ENCODE peak calls at places on chromosomes 16 and 17, in six cellular contexts. One of them, this sample, is unnamed.
A peak's percentile ranks its signal among the peaks of the same experiment; 100 is the strongest.

GRCh38 chr16:31664683-31665482 is 137.2 kb downstream of the AHSP start:
- DNase-seq in PC-9: peak; percentile 45
- DNase-seq in stimulated activated CD8-positive, alpha-beta memory T cell treated with anti-CD3 and anti-CD28 coated beads, Interleukin-4, amount 100 ng/mL, for 1 hour: no peak
- DNase-seq in KBM-7: peak; percentile 0
- DNase-seq in astrocyte of the spinal cord: no peak
- DNase-seq in pancreas: no peak
- DNase-seq in this sample: no peak

GRCh38 chr16:72969812-72970211 is 78.1 kb downstream of the ZFHX3 start:
- DNase-seq in stimulated activated CD8-positive, alpha-beta memory T cell treated with anti-CD3 and anti-CD28 coated beads, Interleukin-4, amount 100 ng/mL, for 1 hour: no peak
- DNase-seq in astrocyte of the spinal cord: no peak
- DNase-seq in pancreas: no peak
- DNase-seq in PC-9: no peak
- DNase-seq in KBM-7: no peak
- DNase-seq in this sample: no peak

GRCh38 chr17:63775420-63775819 is 1.4 kb downstream of the DDX42 start:
- DNase-seq in PC-9: no peak
- DNase-seq in stimulated activated CD8-positive, alpha-beta memory T cell treated with anti-CD3 and anti-CD28 coated beads, Interleukin-4, amount 100 ng/mL, for 1 hour: no peak
- DNase-seq in pancreas: no peak
- DNase-seq in astrocyte of the spinal cord: no peak
- DNase-seq in KBM-7: no peak
- DNase-seq in this sample: no peak

GRCh38 chr16:66308096-66308495 is 58.4 kb upstream of the CDH5 start:
- DNase-seq in astrocyte of the spinal cord: no peak
- DNase-seq in pancreas: no peak
- DNase-seq in stimulated activated CD8-positive, alpha-beta memory T cell treated with anti-CD3 and anti-CD28 coated beads, Interleukin-4, amount 100 ng/mL, for 1 hour: no peak
- DNase-seq in PC-9: no peak
- DNase-seq in KBM-7: no peak
- DNase-seq in this sample: no peak

GRCh38 chr16:49592507-49593422 is 219.2 kb downstream of the C16orf78 start:
- DNase-seq in stimulated activated CD8-positive, alpha-beta memory T cell treated with anti-CD3 and anti-CD28 coated beads, Interleukin-4, amount 100 ng/mL, for 1 hour: no peak
- DNase-seq in pancreas: no peak
- DNase-seq in KBM-7: peak; percentile 75
- DNase-seq in PC-9: no peak
- DNase-seq in astrocyte of the spinal cord: peak; percentile 14
- DNase-seq in this sample: no peak

GRCh38 chr17:3870871-3871306 is 22.0 kb downstream of the CAMKK1 start:
- DNase-seq in stimulated activated CD8-positive, alpha-beta memory T cell treated with anti-CD3 and anti-CD28 coated beads, Interleukin-4, amount 100 ng/mL, for 1 hour: no peak
- DNase-seq in KBM-7: no peak
- DNase-seq in pancreas: no peak
- DNase-seq in astrocyte of the spinal cord: no peak
- DNase-seq in PC-9: no peak
- DNase-seq in this sample: no peak

GRCh38 chr17:73657473-73658116 is 13.3 kb upstream of the SDK2 start:
- DNase-seq in PC-9: no peak
- DNase-seq in astrocyte of the spinal cord: no peak
- DNase-seq in pancreas: peak; percentile 52
- DNase-seq in stimulated activated CD8-positive, alpha-beta memory T cell treated with anti-CD3 and anti-CD28 coated beads, Interleukin-4, amount 100 ng/mL, for 1 hour: no peak
- DNase-seq in KBM-7: peak; percentile 40
- DNase-seq in this sample: no peak

GRCh38 chr16:73058221-73058615 is 10.3 kb upstream of the ZFHX3 start:
- DNase-seq in pancreas: no peak
- DNase-seq in PC-9: no peak
- DNase-seq in KBM-7: peak; percentile 47
- DNase-seq in stimulated activated CD8-positive, alpha-beta memory T cell treated with anti-CD3 and anti-CD28 coated beads, Interleukin-4, amount 100 ng/mL, for 1 hour: no peak
- DNase-seq in astrocyte of the spinal cord: no peak
- DNase-seq in this sample: no peak

GRCh38 chr16:21268236-21268635 is 9.9 kb downstream of the CRYM start:
- DNase-seq in PC-9: no peak
- DNase-seq in astrocyte of the spinal cord: no peak
- DNase-seq in stimulated activated CD8-positive, alpha-beta memory T cell treated with anti-CD3 and anti-CD28 coated beads, Interleukin-4, amount 100 ng/mL, for 1 hour: no peak
- DNase-seq in KBM-7: no peak
- DNase-seq in pancreas: no peak
- DNase-seq in this sample: no peak

GRCh38 chr16:29307598-29308507 is 98.7 kb downstream of the NPIPB11 start:
- DNase-seq in pancreas: no peak
- DNase-seq in stimulated activated CD8-positive, alpha-beta memory T cell treated with anti-CD3 and anti-CD28 coated beads, Interleukin-4, amount 100 ng/mL, for 1 hour: no peak
- DNase-seq in PC-9: no peak
- DNase-seq in astrocyte of the spinal cord: peak; percentile 74
- DNase-seq in KBM-7: no peak
- DNase-seq in this sample: no peak

This sample was measured in effector CD4-positive, alpha-beta T cell.